ENCODE peak calls at places on chromosome 6, in eight cellular contexts. C is fibroblast of mammary gland; L is left colon; M is AG09319; F is WTC11; G is Jurkat, Clone E6-1; P is upper lobe of right lung; A is HS-27A. Y is an unnamed sample.

GRCh38 chr6:97917369-97917768 is 634.4 kb upstream of the MMS22L start:
- DNase-seq in L (no peak), C (no peak), G (no peak), M (no peak), F (peak), P (no peak), A (no peak), Y (no peak)

GRCh38 chr6:80163754-80164187 is 57.3 kb downstream of the BCKDHB start:
- DNase-seq in P (no peak), L (no peak), G (no peak), A (no peak), M (peak), F (no peak), C (peak), Y (no peak)

GRCh38 chr6:75296811-75297779 is 12.5 kb upstream of the TMEM30A start:
- DNase-seq in G (peak), L (no peak), F (no peak), M (no peak), A (no peak), C (peak), P (no peak), Y (no peak)

GRCh38 chr6:139778113-139778512 is 403.7 kb upstream of the CITED2 start:
- DNase-seq in L (no peak), G (no peak), M (no peak), C (no peak), F (no peak), P (no peak), A (no peak), Y (no peak)

GRCh38 chr6:17600527-17601388 is 656 bp downstream of the FAM8A1 start:
- DNase-seq in A (no peak), P (peak), L (peak), F (peak), G (peak), M (no peak), C (peak), Y (peak)

GRCh38 chr6:55445648-55446204 is 118.5 kb downstream of the GFRAL start:
- DNase-seq in F (no peak), G (peak), P (no peak), C (peak), A (no peak), L (no peak), M (no peak), Y (no peak)

GRCh38 chr6:148398244-148398643 is 55.6 kb downstream of the SASH1 start:
- DNase-seq in L (no peak), A (no peak), C (no peak), P (no peak), F (no peak), G (no peak), M (no peak), Y (no peak)

GRCh38 chr6:148177589-148178233 is 164.9 kb upstream of the SASH1 start:
- DNase-seq in M (peak), C (peak), G (peak), L (no peak), A (no peak), P (peak), F (peak), Y (no peak)

GRCh38 chr6:157859775-157860504 is 36.9 kb downstream of the SNX9 start:
- DNase-seq in L (no peak), A (no peak), C (no peak), M (no peak), P (no peak), F (no peak), G (no peak), Y (no peak)

GRCh38 chr6:21773199-21773974 is 179.8 kb downstream of the SOX4 start:
- DNase-seq in C (no peak), G (no peak), A (no peak), P (no peak), F (no peak), L (no peak), M (no peak), Y (no peak)

GRCh38 chr6:33426590-33427563 is 7.0 kb downstream of the SYNGAP1 start:
- DNase-seq in L (no peak), G (peak), A (no peak), P (no peak), M (no peak), C (no peak), F (no peak), Y (no peak)

GRCh38 chr6:115667478-115667996 is 393.2 kb downstream of the FRK start:
- DNase-seq in L (no peak), A (no peak), G (no peak), F (peak), C (no peak), P (no peak), M (no peak), Y (no peak)

GRCh38 chr6:160042788-160043301 is 74.0 kb downstream of the IGF2R start:
- DNase-seq in M (no peak), C (peak), F (no peak), A (peak), G (no peak), L (no peak), P (no peak), Y (no peak)

GRCh38 chr6:99349620-99350141 is at the start of gene FAXC:
- DNase-seq in A (no peak), C (no peak), P (peak), G (no peak), M (no peak), F (peak), L (no peak), Y (no peak)

GRCh38 chr6:168403370-168404005 is 37.5 kb upstream of the SMOC2 start:
- DNase-seq in P (no peak), G (no peak), M (no peak), F (no peak), L (no peak), A (no peak), C (no peak), Y (peak)

Y was measured in spleen.